ENCODE peak calls at places on chromosomes 7 and 10, in four cellular contexts. O, E, R and B are unnamed samples.

GRCh38 chr10:101880190-101880573 is 36.6 kb upstream of the KCNIP2 start:
- DNase-seq in R (no peak), O (no peak), E (no peak), B (no peak)

GRCh38 chr10:112140110-112140755 is 43.3 kb downstream of the GPAM start:
- DNase-seq in E (peak), O (peak), R (peak), B (peak)

GRCh38 chr7:31816810-31817209 is 129.8 kb downstream of the PPP1R17 start:
- DNase-seq in O (no peak), R (no peak), E (no peak), B (peak)

GRCh38 chr10:5873515-5873995 is 16.1 kb downstream of the ANKRD16 start:
- DNase-seq in O (peak), R (peak), E (peak), B (peak)

GRCh38 chr7:103547451-103548284 is 101.7 kb upstream of the SLC26A5 start:
- DNase-seq in R (no peak), O (no peak), E (no peak), B (no peak)

GRCh38 chr10:102620615-102621417 is 23.5 kb upstream of the TRIM8 start:
- DNase-seq in R (no peak), O (no peak), E (no peak), B (no peak)

GRCh38 chr10:102718220-102718619 is 3.8 kb downstream of the SFXN2 start:
- DNase-seq in R (no peak), E (no peak), O (no peak), B (peak)

GRCh38 chr10:86795353-86795752 is 38.9 kb downstream of the BMPR1A start:
- DNase-seq in E (peak), O (no peak), R (no peak), B (peak)

GRCh38 chr7:55074008-55074499 is 55.2 kb downstream of the EGFR start:
- DNase-seq in R (peak), O (peak), E (peak), B (peak)

GRCh38 chr7:102080371-102081243 is 206.1 kb upstream of the SH2B2 start:
- DNase-seq in O (no peak), E (no peak), R (no peak), B (no peak)

GRCh38 chr7:112790651-112790973 is 419 bp upstream of the TMEM168 start:
- DNase-seq in E (no peak), R (no peak), O (no peak), B (no peak)

GRCh38 chr7:50209461-50210161 is 94.9 kb upstream of the IKZF1 start:
- DNase-seq in O (no peak), E (no peak), R (no peak), B (no peak)

GRCh38 chr10:44183667-44184632 is 200.9 kb downstream of the CXCL12 start:
- DNase-seq in R (no peak), O (no peak), E (no peak), B (no peak)

GRCh38 chr7:102916426-102916825 is 3.6 kb downstream of the LRRC17 start:
- DNase-seq in E (peak), O (no peak), R (no peak), B (peak)

GRCh38 chr10:62638062-62638477 is 166.4 kb upstream of the ADO start:
- DNase-seq in R (no peak), O (peak), E (peak), B (peak)

GRCh38 chr7:115435178-115435577 is 513.3 kb downstream of the MDFIC start:
- DNase-seq in R (no peak), E (no peak), O (no peak), B (no peak)

GRCh38 chr7:26992670-26993069 is 103.1 kb downstream of the HOXA1 start:
- DNase-seq in R (no peak), E (peak), O (no peak), B (no peak)

GRCh38 chr10:47156873-47157272 is 143.1 kb upstream of the GDF10 start:
- DNase-seq in O (no peak), R (no peak), E (no peak), B (no peak)

GRCh38 chr10:88253622-88254021 is 329.5 kb downstream of the RNLS start:
- DNase-seq in O (no peak), R (no peak), E (no peak), B (no peak)

GRCh38 chr10:100014129-100014762 is 4.5 kb upstream of the DNMBP start:
- DNase-seq in O (peak), E (no peak), R (no peak), B (no peak)

GRCh38 chr10:71966046-71967004 is 2.1 kb downstream of the CHST3 start:
- DNase-seq in O (no peak), R (no peak), E (peak), B (no peak)

GRCh38 chr7:155860840-155861479 is 48.7 kb upstream of the SHH start:
- DNase-seq in O (peak), E (peak), R (peak), B (peak)

GRCh38 chr10:91389636-91390512 is 20.3 kb upstream of the HECTD2 start:
- DNase-seq in R (peak), O (no peak), E (peak), B (peak)

GRCh38 chr10:59887972-59888640 is 18.2 kb downstream of the CCDC6 start:
- DNase-seq in O (no peak), E (no peak), R (no peak), B (no peak)

GRCh38 chr7:150370612-150371071 is 2.0 kb downstream of the REPIN1 start:
- DNase-seq in R (no peak), O (no peak), E (no peak), B (peak)

GRCh38 chr10:88505265-88505664 is 77.9 kb downstream of the RNLS start:
- DNase-seq in O (no peak), E (no peak), R (no peak), B (no peak)

GRCh38 chr7:73520673-73521635 is 1.1 kb downstream of the BAZ1B start:
- DNase-seq in E (peak), O (no peak), R (no peak), B (peak)